ENCODE peak calls at places on chromosome 5, in four cellular contexts. T, Z, C and L are unnamed samples.
A peak's percentile ranks its signal among the peaks of the same experiment; 100 is the strongest.

GRCh38 chr5:145906401-145906800 is 30.0 kb upstream of the SH3RF2 start:
- DNase-seq in T (no peak), C (no peak), Z (no peak), L (no peak)

GRCh38 chr5:171442287-171443042 is 23.0 kb downstream of the FGF18 start:
- DNase-seq in T (peak; percentile 46), C (no peak), Z (no peak), L (no peak)

GRCh38 chr5:120454094-120454798 is 9.9 kb upstream of the PRR16 start:
- DNase-seq in T (no peak), C (no peak), Z (no peak), L (no peak)

GRCh38 chr5:168793844-168794837 is 215.0 kb upstream of the PANK3 start:
- DNase-seq in T (no peak), C (peak; percentile 33), Z (no peak), L (peak; percentile 26)

GRCh38 chr5:6461006-6461405 is 12.3 kb downstream of the UBE2QL1 start:
- DNase-seq in T (no peak), C (no peak), Z (no peak), L (no peak)

GRCh38 chr5:36363776-36364175 is 62.1 kb upstream of the RANBP3L start:
- DNase-seq in T (no peak), C (no peak), Z (no peak), L (no peak)

GRCh38 chr5:148539851-148540250 is 114.5 kb downstream of the HTR4 start:
- DNase-seq in C (no peak), T (no peak), Z (no peak), L (no peak)

GRCh38 chr5:50547303-50547702 is 106.2 kb upstream of the EMB start:
- DNase-seq in C (no peak), Z (peak; percentile 12), T (no peak), L (no peak)

GRCh38 chr5:43854697-43855292 is 251.8 kb downstream of the NNT start:
- DNase-seq in Z (no peak), T (no peak), C (no peak), L (no peak)

GRCh38 chr5:155735388-155735787 is 591.6 kb upstream of the SGCD start:
- DNase-seq in C (no peak), T (no peak), Z (no peak), L (no peak)

GRCh38 chr5:71924980-71925379 is 182.3 kb upstream of the MAP1B start:
- DNase-seq in T (no peak), Z (no peak), C (no peak), L (no peak)

GRCh38 chr5:36696059-36696673 is 89.8 kb downstream of the SLC1A3 start:
- DNase-seq in T (peak; percentile 37), C (peak; percentile 26), Z (no peak), L (peak; percentile 65)

GRCh38 chr5:137619191-137619870 is 116.6 kb downstream of the KLHL3 start:
- DNase-seq in T (no peak), C (no peak), Z (no peak), L (no peak)

GRCh38 chr5:166909926-166910325 is 1381.5 kb upstream of the WWC1 start:
- DNase-seq in T (no peak), Z (no peak), C (no peak), L (no peak)

GRCh38 chr5:175836741-175837729 is 34.3 kb upstream of the CPLX2 start:
- DNase-seq in C (no peak), Z (no peak), T (no peak), L (no peak)

GRCh38 chr5:151068189-151068570 is 12.7 kb downstream of the TNIP1 start:
- DNase-seq in C (no peak), Z (no peak), T (no peak), L (no peak)

GRCh38 chr5:40762716-40763115 is 7.0 kb upstream of the TTC33 start:
- DNase-seq in C (no peak), Z (no peak), T (no peak), L (no peak)

GRCh38 chr5:75049581-75050274 is 2.6 kb downstream of the GCNT4 start:
- DNase-seq in C (peak; percentile 69), Z (no peak), T (peak; percentile 69), L (peak; percentile 66)

GRCh38 chr5:117135851-117136250 is 561.2 kb upstream of the SEMA6A start:
- DNase-seq in T (no peak), C (no peak), Z (no peak), L (no peak)

GRCh38 chr5:72172832-72173231 is 65.6 kb downstream of the MAP1B start:
- DNase-seq in C (no peak), Z (no peak), T (no peak), L (no peak)

GRCh38 chr5:119031905-119032304 is 39.0 kb upstream of the DMXL1 start:
- DNase-seq in C (no peak), T (peak; percentile 24), Z (peak; percentile 73), L (no peak)

GRCh38 chr5:80036621-80037020 is 1.5 kb downstream of the THBS4 start:
- DNase-seq in Z (no peak), C (no peak), T (no peak), L (no peak)

GRCh38 chr5:96978812-96979449 is 43.1 kb downstream of the LNPEP start:
- DNase-seq in Z (no peak), T (no peak), C (no peak), L (no peak)

GRCh38 chr5:148033138-148033537 is 30.6 kb upstream of the SPINK5 start:
- DNase-seq in T (no peak), Z (no peak), C (no peak), L (no peak)

GRCh38 chr5:102760815-102761214 is 5.7 kb downstream of the PAM start:
- DNase-seq in C (no peak), T (no peak), Z (no peak), L (no peak)

GRCh38 chr5:90843443-90843842 is 284.8 kb downstream of the ADGRV1 start:
- DNase-seq in T (no peak), C (no peak), Z (no peak), L (no peak)

GRCh38 chr5:107929080-107929479 is 258.3 kb upstream of the EFNA5 start:
- DNase-seq in C (no peak), Z (no peak), T (no peak), L (no peak)

GRCh38 chr5:174636081-174636480 is 88.3 kb upstream of the MSX2 start:
- DNase-seq in C (no peak), Z (no peak), T (no peak), L (no peak)

GRCh38 chr5:127839496-127840197 is 136.5 kb downstream of the CCDC192 start:
- DNase-seq in Z (no peak), T (no peak), C (no peak), L (no peak)

DNA sequence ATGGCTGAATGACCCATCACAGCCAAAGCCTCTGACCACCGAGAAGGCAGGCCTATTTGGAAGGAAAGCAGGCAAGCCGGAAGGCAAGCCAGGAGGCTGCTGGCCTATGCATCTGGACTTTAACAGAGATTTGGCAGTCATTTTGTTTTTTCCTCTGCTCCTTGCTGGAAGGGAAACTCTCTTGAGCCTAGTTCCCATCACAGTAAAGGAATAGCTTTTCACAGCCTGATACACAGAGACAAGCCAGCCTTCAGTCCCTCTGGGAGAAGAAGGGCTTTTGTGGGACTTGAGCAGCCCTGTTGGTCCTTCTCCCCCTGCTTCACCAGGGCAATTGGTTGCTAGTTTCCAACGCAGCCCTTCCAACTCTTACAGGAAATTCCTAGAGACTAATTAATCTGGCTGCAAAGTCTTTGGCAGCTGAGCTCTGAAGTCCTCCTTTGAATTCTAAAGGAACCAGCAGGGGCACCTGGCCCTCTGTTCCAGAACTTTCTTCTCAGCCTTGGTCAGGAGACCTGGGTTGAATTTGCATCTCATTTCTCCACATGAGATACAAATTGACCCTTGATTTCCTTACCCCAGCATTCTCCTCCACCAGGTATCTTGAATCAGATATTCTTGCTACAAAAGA is 157.3 kb upstream of the EPB41L4A start:
- DNase-seq in Z (no peak), T (no peak), C (no peak), L (no peak)
- TF ChIP-seq BHLHE40 in Z (no peak), T (no peak), C (no peak), L (no peak)

GRCh38 chr5:83467315-83468044 is 4.1 kb upstream of the VCAN start:
- DNase-seq in C (no peak), T (no peak), Z (no peak), L (no peak)
- TF ChIP-seq TARDBP in C (no peak), T (no peak), Z (no peak), L (no peak)

GRCh38 chr5:92942762-92943161 is 638.3 kb downstream of the NR2F1-AS1 start:
- DNase-seq in T (no peak), C (peak; percentile 72), Z (no peak), L (no peak)
- TF ChIP-seq FOXM1 in T (no peak), C (no peak), Z (no peak), L (no peak)

GRCh38 chr5:132661231-132662003 is 3.4 kb downstream of the IL13 start:
- DNase-seq in Z (no peak), C (no peak), T (peak; percentile 70), L (no peak)
- TF ChIP-seq BHLHE40 in Z (no peak), C (no peak), T (no peak), L (no peak)